ENCODE peak calls at places on chromosome 10, in ten cellular contexts. One of them, this sample, is unnamed.

GRCh38 chr10:132131581-132132250 is 55.0 kb upstream of the DPYSL4 start:
- DNase-seq in anterior cingulate cortex: no peak
- DNase-seq in activated T-cell treated with anti-CD3 and anti-CD28 coated beads, Interleukin-2, amount 50 U/mL, for 4 hours: no peak
- DNase-seq in hepatocyte: no peak
- DNase-seq in NCI-H748 treated with DMSO at 0.1 percent for 48 hours: no peak
- DNase-seq in IMR-90: no peak
- DNase-seq in AML-193: no peak
- DNase-seq in NCI-H1417: no peak
- DNase-seq in NCI-H526 treated with DMSO at 0.1 percent for 48 hours: no peak
- DNase-seq in left cardiac atrium: peak
- DNase-seq in this sample: no peak

GRCh38 chr10:184911-185310 is 49.7 kb downstream of the ZMYND11 start:
- DNase-seq in anterior cingulate cortex: no peak
- DNase-seq in activated T-cell treated with anti-CD3 and anti-CD28 coated beads, Interleukin-2, amount 50 U/mL, for 4 hours: no peak
- DNase-seq in hepatocyte: no peak
- DNase-seq in NCI-H748 treated with DMSO at 0.1 percent for 48 hours: no peak
- DNase-seq in IMR-90: peak
- DNase-seq in AML-193: no peak
- DNase-seq in NCI-H1417: no peak
- DNase-seq in NCI-H526 treated with DMSO at 0.1 percent for 48 hours: no peak
- DNase-seq in left cardiac atrium: no peak
- DNase-seq in this sample: no peak

GRCh38 chr10:128011059-128011979 is 104.4 kb downstream of the PTPRE start:
- DNase-seq in anterior cingulate cortex: peak
- DNase-seq in activated T-cell treated with anti-CD3 and anti-CD28 coated beads, Interleukin-2, amount 50 U/mL, for 4 hours: peak
- DNase-seq in hepatocyte: peak
- DNase-seq in NCI-H748 treated with DMSO at 0.1 percent for 48 hours: peak
- DNase-seq in IMR-90: peak
- DNase-seq in AML-193: peak
- DNase-seq in NCI-H1417: peak
- DNase-seq in NCI-H526 treated with DMSO at 0.1 percent for 48 hours: peak
- DNase-seq in left cardiac atrium: peak
- DNase-seq in this sample: peak

GRCh38 chr10:26540601-26541000 is 102.5 kb downstream of the APBB1IP start:
- DNase-seq in anterior cingulate cortex: no peak
- DNase-seq in activated T-cell treated with anti-CD3 and anti-CD28 coated beads, Interleukin-2, amount 50 U/mL, for 4 hours: no peak
- DNase-seq in hepatocyte: no peak
- DNase-seq in NCI-H748 treated with DMSO at 0.1 percent for 48 hours: peak
- DNase-seq in IMR-90: no peak
- DNase-seq in AML-193: no peak
- DNase-seq in NCI-H1417: peak
- DNase-seq in NCI-H526 treated with DMSO at 0.1 percent for 48 hours: no peak
- DNase-seq in left cardiac atrium: no peak
- DNase-seq in this sample: no peak

GRCh38 chr10:128150045-128150493 is 23.8 kb upstream of the MKI67 start:
- DNase-seq in anterior cingulate cortex: peak
- DNase-seq in activated T-cell treated with anti-CD3 and anti-CD28 coated beads, Interleukin-2, amount 50 U/mL, for 4 hours: peak
- DNase-seq in hepatocyte: peak
- DNase-seq in NCI-H748 treated with DMSO at 0.1 percent for 48 hours: peak
- DNase-seq in IMR-90: peak
- DNase-seq in AML-193: peak
- DNase-seq in NCI-H1417: peak
- DNase-seq in NCI-H526 treated with DMSO at 0.1 percent for 48 hours: peak
- DNase-seq in left cardiac atrium: peak
- DNase-seq in this sample: no peak

GRCh38 chr10:102593804-102594079 is 50.5 kb upstream of the TRIM8 start:
- DNase-seq in anterior cingulate cortex: no peak
- DNase-seq in activated T-cell treated with anti-CD3 and anti-CD28 coated beads, Interleukin-2, amount 50 U/mL, for 4 hours: no peak
- DNase-seq in hepatocyte: no peak
- DNase-seq in NCI-H748 treated with DMSO at 0.1 percent for 48 hours: no peak
- DNase-seq in IMR-90: no peak
- DNase-seq in AML-193: no peak
- DNase-seq in NCI-H1417: no peak
- DNase-seq in NCI-H526 treated with DMSO at 0.1 percent for 48 hours: no peak
- DNase-seq in left cardiac atrium: no peak
- DNase-seq in this sample: no peak

GRCh38 chr10:1609038-1609411 is 128.3 kb downstream of the ADARB2 start:
- DNase-seq in anterior cingulate cortex: no peak
- DNase-seq in activated T-cell treated with anti-CD3 and anti-CD28 coated beads, Interleukin-2, amount 50 U/mL, for 4 hours: no peak
- DNase-seq in hepatocyte: no peak
- DNase-seq in NCI-H748 treated with DMSO at 0.1 percent for 48 hours: no peak
- DNase-seq in IMR-90: no peak
- DNase-seq in AML-193: no peak
- DNase-seq in NCI-H1417: peak
- DNase-seq in NCI-H526 treated with DMSO at 0.1 percent for 48 hours: no peak
- DNase-seq in left cardiac atrium: no peak
- DNase-seq in this sample: no peak

GRCh38 chr10:22620140-22620857 is 94.1 kb downstream of the PIP4K2A start:
- DNase-seq in anterior cingulate cortex: peak
- DNase-seq in activated T-cell treated with anti-CD3 and anti-CD28 coated beads, Interleukin-2, amount 50 U/mL, for 4 hours: no peak
- DNase-seq in hepatocyte: no peak
- DNase-seq in NCI-H748 treated with DMSO at 0.1 percent for 48 hours: no peak
- DNase-seq in IMR-90: peak
- DNase-seq in AML-193: no peak
- DNase-seq in NCI-H1417: no peak
- DNase-seq in NCI-H526 treated with DMSO at 0.1 percent for 48 hours: no peak
- DNase-seq in left cardiac atrium: peak
- DNase-seq in this sample: peak

This sample was measured in COR-L47.